ENCODE peak calls at places on chromosomes 1 and 21, in seven cellular contexts. W is iris pigment epithelial cell; S is GOT3; T is activated T-cell treated with anti-CD3 and anti-CD28 coated beads, Interleukin-2, amount 50 U/mL, for 48 hours; L is NCI-H226; E is lower lobe of right lung; B is small intestine. P is an unnamed sample.

GRCh38 chr21:26079376-26079775 is 91.2 kb downstream of the APP start:
- DNase-seq in L (no peak), S (no peak), B (no peak), T (no peak), E (no peak), W (peak), P (no peak)

GRCh38 chr1:153678519-153679336 is at the start of gene NPR1:
- DNase-seq in W (no peak), S (no peak), L (no peak), B (no peak), T (peak), E (peak), P (no peak)

GRCh38 chr1:64082459-64082858 is 121.0 kb upstream of the UBE2U start:
- DNase-seq in E (no peak), B (no peak), L (peak), W (peak), S (peak), T (no peak), P (peak)

GRCh38 chr1:226806988-226807387 is 63.4 kb upstream of the PSEN2 start:
- DNase-seq in B (no peak), W (no peak), S (no peak), T (no peak), E (no peak), L (no peak), P (no peak)

GRCh38 chr1:182725264-182725965 is 41.0 kb upstream of the RGS8 start:
- DNase-seq in E (no peak), T (no peak), W (no peak), S (no peak), B (no peak), L (no peak), P (no peak)

GRCh38 chr1:51750729-51751128 is 127.8 kb downstream of the NRDC start:
- DNase-seq in B (no peak), T (no peak), S (no peak), W (peak), L (no peak), E (no peak), P (no peak)

GRCh38 chr1:156360534-156360933 is 8.5 kb upstream of the RHBG start:
- DNase-seq in S (no peak), W (no peak), E (no peak), L (no peak), T (no peak), B (peak), P (no peak)

GRCh38 chr1:15617874-15618684 is 821 bp downstream of the DDI2 start:
- DNase-seq in L (peak), S (no peak), E (peak), W (peak), T (no peak), B (peak), P (peak)

GRCh38 chr1:56073614-56074356 is 505.6 kb downstream of the PLPP3 start:
- DNase-seq in E (no peak), W (no peak), S (no peak), B (peak), T (no peak), L (no peak), P (no peak)

GRCh38 chr1:56137829-56138505 is 441.4 kb downstream of the PLPP3 start:
- DNase-seq in L (no peak), W (peak), S (no peak), T (no peak), B (no peak), E (no peak), P (no peak)

GRCh38 chr1:10431065-10431730 is 965 bp downstream of the CENPS start:
- DNase-seq in T (no peak), E (no peak), B (peak), S (no peak), W (peak), L (no peak), P (peak)

GRCh38 chr1:27162090-27162489 is 7.2 kb upstream of the SLC9A1 start:
- DNase-seq in T (no peak), L (no peak), E (no peak), W (no peak), S (no peak), B (no peak), P (no peak)

GRCh38 chr1:60573726-60574409 is 500.3 kb upstream of the C1orf87 start:
- DNase-seq in W (peak), E (no peak), T (no peak), L (peak), S (no peak), B (no peak), P (no peak)

GRCh38 chr1:40895601-40896000 is 33.4 kb upstream of the CITED4 start:
- DNase-seq in E (no peak), S (no peak), L (no peak), B (no peak), W (no peak), T (peak), P (no peak)

GRCh38 chr1:96028071-96028470 is 693.5 kb upstream of the PTBP2 start:
- DNase-seq in E (peak), T (no peak), W (no peak), B (no peak), S (no peak), L (no peak), P (no peak)